ENCODE peak calls at places on chromosomes 1 and 21, in eight cellular contexts. B, Z, H, D, Q, I, T and N are unnamed samples.

GRCh38 chr1:118661769-118662320 is 326.3 kb downstream of the TBX15 start:
- DNase-seq in D (no peak), B (no peak), H (no peak), Z (no peak), I (no peak), T (no peak), Q (no peak), N (no peak)

GRCh38 chr1:228842094-228842775 is 107.0 kb downstream of the RHOU start:
- DNase-seq in Q (no peak), I (no peak), Z (peak), B (no peak), T (no peak), H (peak), D (peak), N (no peak)

GRCh38 chr1:55155522-55155921 is 59.6 kb downstream of the USP24 start:
- DNase-seq in Q (no peak), T (no peak), H (no peak), Z (no peak), B (no peak), D (no peak), I (no peak), N (no peak)

GRCh38 chr21:42302794-42303193 is 12.4 kb downstream of the TFF3 start:
- DNase-seq in Q (no peak), Z (no peak), T (no peak), B (no peak), H (no peak), D (no peak), I (no peak), N (no peak)

GRCh38 chr21:45641480-45642035 is 2.0 kb upstream of the PCBP3 start:
- DNase-seq in Z (no peak), H (no peak), B (no peak), T (no peak), I (no peak), Q (no peak), D (no peak), N (no peak)

GRCh38 chr1:33256335-33256700 is at the start of gene ZNF362:
- DNase-seq in T (peak), H (peak), D (peak), B (peak), Q (peak), Z (peak), I (peak), N (peak)

GRCh38 chr1:20666804-20667203 is 5.6 kb upstream of the DDOST start:
- DNase-seq in D (peak), B (no peak), H (no peak), Z (no peak), T (peak), I (no peak), Q (peak), N (no peak)

GRCh38 chr1:219296916-219297315 is 123.2 kb downstream of the LYPLAL1 start:
- DNase-seq in Q (no peak), H (no peak), Z (no peak), B (no peak), D (no peak), I (no peak), T (no peak), N (no peak)

GRCh38 chr21:46124083-46124925 is 26.4 kb downstream of the COL6A2 start:
- DNase-seq in D (no peak), Z (peak), T (no peak), Q (no peak), I (peak), B (no peak), H (no peak), N (no peak)

GRCh38 chr1:223135176-223135575 is 7.9 kb downstream of the TLR5 start:
- DNase-seq in B (no peak), H (no peak), I (no peak), T (no peak), Q (no peak), Z (no peak), D (peak), N (no peak)

GRCh38 chr21:32844653-32845443 is 73.3 kb upstream of the PAXBP1 start:
- DNase-seq in I (no peak), D (peak), Z (no peak), Q (no peak), B (no peak), T (peak), H (no peak), N (no peak)

GRCh38 chr1:20343149-20343936 is 52.7 kb downstream of the VWA5B1 start:
- DNase-seq in I (peak), T (peak), D (no peak), H (no peak), B (no peak), Z (no peak), Q (no peak), N (no peak)

GRCh38 chr1:170545476-170545875 is 13.5 kb downstream of the GORAB start:
- DNase-seq in H (peak), Q (no peak), I (no peak), T (no peak), D (peak), B (no peak), Z (no peak), N (no peak)

GRCh38 chr1:14627608-14628489 is 29.4 kb downstream of the KAZN start:
- DNase-seq in B (no peak), Z (no peak), H (no peak), D (no peak), T (no peak), Q (no peak), I (no peak), N (no peak)

GRCh38 chr1:179938752-179939151 is 15.9 kb upstream of the CEP350 start:
- DNase-seq in H (peak), T (no peak), B (no peak), I (no peak), Q (no peak), D (peak), Z (no peak), N (no peak)

GRCh38 chr1:163120372-163120771 is 51.2 kb downstream of the RGS4 start:
- DNase-seq in B (no peak), D (no peak), I (no peak), H (no peak), Z (no peak), T (no peak), Q (no peak), N (no peak)

GRCh38 chr1:207497951-207498350 is 2.0 kb downstream of the CR1 start:
- DNase-seq in B (no peak), I (no peak), Q (no peak), H (no peak), D (no peak), Z (no peak), T (no peak), N (no peak)

GRCh38 chr1:116386042-116386441 is 13.0 kb downstream of the ATP1A1 start:
- DNase-seq in Z (no peak), Q (no peak), B (no peak), D (no peak), I (no peak), H (no peak), T (no peak), N (no peak)

GRCh38 chr1:56153276-56153675 is 426.1 kb downstream of the PLPP3 start:
- DNase-seq in Q (no peak), T (no peak), B (peak), Z (no peak), I (no peak), H (no peak), D (no peak), N (no peak)

GRCh38 chr1:24406783-24407182 is 6.8 kb downstream of the STPG1 start:
- DNase-seq in B (no peak), H (no peak), Z (no peak), Q (no peak), I (no peak), T (no peak), D (no peak), N (no peak)

GRCh38 chr1:203327684-203328457 is 22.6 kb downstream of the BTG2 start:
- DNase-seq in Z (no peak), H (no peak), B (no peak), D (peak), T (peak), I (no peak), Q (no peak), N (peak)

GRCh38 chr1:211420845-211421454 is 71.0 kb downstream of the RD3 start:
- DNase-seq in Z (no peak), I (no peak), Q (no peak), B (no peak), D (peak), H (no peak), T (no peak), N (no peak)

GRCh38 chr1:94974824-94975223 is 47.9 kb upstream of the CNN3 start:
- DNase-seq in Z (no peak), D (peak), I (no peak), B (no peak), Q (no peak), H (no peak), T (no peak), N (no peak)

GRCh38 chr1:217484881-217485280 is 146.0 kb downstream of the GPATCH2 start:
- DNase-seq in H (no peak), T (no peak), I (no peak), D (no peak), B (no peak), Z (no peak), Q (no peak), N (no peak)

GRCh38 chr21:31946236-31946635 is 73.4 kb downstream of the HUNK start:
- DNase-seq in Q (no peak), T (no peak), D (no peak), B (no peak), H (no peak), Z (no peak), I (no peak), N (no peak)

GRCh38 chr1:215188302-215188950 is 105.9 kb downstream of the KCNK2 start:
- DNase-seq in Z (no peak), B (no peak), T (no peak), I (no peak), H (no peak), D (peak), Q (no peak), N (no peak)

GRCh38 chr1:9539829-9540550 is 725 bp downstream of the SLC25A33 start:
- DNase-seq in T (peak), Z (peak), Q (peak), H (no peak), D (peak), I (peak), B (peak), N (peak)

GRCh38 chr1:150876111-150876434 is 326 bp downstream of the ARNT start:
- DNase-seq in I (no peak), Z (no peak), H (peak), B (peak), D (peak), Q (peak), T (peak), N (no peak)

GRCh38 chr1:151990856-151991198 is 2.8 kb downstream of the S100A10 start:
- DNase-seq in Q (no peak), H (no peak), D (peak), B (no peak), I (no peak), Z (no peak), T (no peak), N (no peak)

GRCh38 chr1:168135982-168136708 is 585 bp downstream of the GPR161 start:
- DNase-seq in I (peak), Z (peak), T (no peak), Q (no peak), B (no peak), D (no peak), H (no peak), N (peak)

GRCh38 chr1:5828322-5828935 is 163.8 kb downstream of the NPHP4 start:
- DNase-seq in T (no peak), H (no peak), Q (no peak), D (no peak), I (no peak), Z (no peak), B (no peak), N (no peak)

GRCh38 chr1:165875171-165875570 is 47.8 kb downstream of the UCK2 start:
- DNase-seq in Q (no peak), D (no peak), I (no peak), T (no peak), Z (no peak), H (no peak), B (no peak), N (peak)

GRCh38 chr1:924619-925323 is 1.0 kb downstream of the SAMD11 start:
- DNase-seq in Q (no peak), B (no peak), D (peak), T (no peak), I (peak), Z (no peak), H (no peak), N (no peak)

GRCh38 chr1:160352555-160352954 is 9.4 kb downstream of the NCSTN start:
- DNase-seq in H (no peak), T (no peak), D (no peak), Q (no peak), I (no peak), Z (no peak), B (no peak), N (no peak)

GRCh38 chr1:245537992-245538391 is 383.2 kb downstream of the KIF26B start:
- DNase-seq in B (no peak), D (no peak), T (no peak), I (no peak), Q (no peak), Z (no peak), H (no peak), N (no peak)

GRCh38 chr1:99707535-99708142 is 58.8 kb downstream of the FRRS1 start:
- DNase-seq in D (peak), B (peak), Q (peak), T (peak), Z (peak), I (peak), H (peak), N (peak)

GRCh38 chr1:25343872-25344271 is 5.7 kb downstream of the TMEM50A start:
- DNase-seq in D (peak), Z (no peak), B (no peak), I (no peak), Q (no peak), T (no peak), H (peak), N (no peak)

GRCh38 chr1:2451744-2452582 is 24.1 kb upstream of the PLCH2 start:
- DNase-seq in B (no peak), H (peak), T (no peak), I (no peak), Z (no peak), Q (no peak), D (peak), N (no peak)

GRCh38 chr1:116412480-116412798 is 39.4 kb downstream of the ATP1A1 start:
- DNase-seq in Z (no peak), B (no peak), H (no peak), I (no peak), D (no peak), T (no peak), Q (no peak), N (no peak)